ENCODE peak calls at places on chromosomes 16 and 17, in four cellular contexts. X is stomach, E is right atrium auricular region, A is PC-3. T is an unnamed sample. For H3K4me1 and H3K36me3, the result is how much of the 10 kb centered on the place peaks cover.

GRCh38 chr16:50304467-50305440 is 38.4 kb downstream of the ADCY7 start:
- DNase-seq in A (no peak), X (no peak), E (no peak), T (no peak)

GRCh38 chr17:32621612-32622312 is 135.0 kb downstream of the CDK5R1 start:
- DNase-seq in E (no peak), X (no peak), A (no peak), T (no peak)

GRCh38 chr16:50313596-50314483 is 47.5 kb downstream of the ADCY7 start:
- DNase-seq in X (peak), E (peak), A (no peak), T (peak)

GRCh38 chr16:86353185-86353584 is 157.1 kb upstream of the FOXF1 start:
- DNase-seq in X (no peak), E (no peak), A (no peak), T (no peak)

GRCh38 chr17:4186244-4186920 is 43.4 kb downstream of the CYB5D2 start:
- DNase-seq in E (no peak), X (no peak), A (no peak), T (no peak)

GRCh38 chr16:29007865-29008593 is 23.2 kb downstream of the LAT start:
- DNase-seq in A (peak), X (no peak), E (no peak), T (peak)

GRCh38 chr17:71342726-71343125 is 778.1 kb upstream of the SOX9 start:
- DNase-seq in X (no peak), E (no peak), A (no peak), T (no peak)

GRCh38 chr17:43778337-43779144 is at the start of gene DUSP3:
- DNase-seq in X (peak), E (peak), A (peak), T (peak)

GRCh38 chr16:68300736-68301459 is 9.8 kb downstream of the SLC7A6OS start:
- DNase-seq in X (no peak), E (no peak), A (no peak), T (no peak)

GRCh38 chr16:27642753-27643152 is 92.8 kb downstream of the KATNIP start:
- DNase-seq in E (no peak), A (peak), X (no peak), T (no peak)

GRCh38 chr17:9427460-9428315 is 147.9 kb downstream of the STX8 start:
- DNase-seq in X (no peak), E (no peak), A (no peak), T (no peak)

GRCh38 chr16:86529160-86529559 is 18.8 kb downstream of the FOXF1 start:
- DNase-seq in E (no peak), X (no peak), A (no peak), T (no peak)

GRCh38 chr16:12985516-12985915 is 84.1 kb downstream of the SHISA9 start:
- DNase-seq in E (no peak), A (no peak), X (no peak), T (no peak)

GRCh38 chr16:8346291-8346690 is 244.0 kb downstream of the TMEM114 start:
- DNase-seq in E (no peak), A (no peak), X (no peak), T (no peak)

GRCh38 chr17:77423589-77424451 is 283.1 kb downstream of the SEC14L1 start:
- DNase-seq in X (peak), A (peak), E (peak), T (no peak)

GRCh38 chr17:48605991-48606891 is 1.5 kb upstream of the HOXB6 start:
- DNase-seq in X (no peak), A (no peak), E (no peak), T (no peak)

GRCh38 chr16:48561960-48562393 is 48.0 kb downstream of the N4BP1 start:
- DNase-seq in E (no peak), X (no peak), A (no peak), T (no peak)

GRCh38 chr17:73647331-73647730 is 3.1 kb upstream of the SDK2 start:
- DNase-seq in X (peak), A (no peak), E (no peak), T (no peak)

GRCh38 chr17:59230765-59231164 is 10.5 kb downstream of the GDPD1 start:
- DNase-seq in A (no peak), X (no peak), E (no peak), T (no peak)

GRCh38 chr17:71437176-71437575 is 683.6 kb upstream of the SOX9 start:
- DNase-seq in A (no peak), E (no peak), X (no peak), T (no peak)

GRCh38 chr17:67025216-67025792 is 19.1 kb upstream of the CACNG1 start:
- DNase-seq in A (no peak), X (peak), E (no peak), T (no peak)

GRCh38 chr17:50053654-50053960 is 2.3 kb upstream of the ITGA3 start:
- DNase-seq in E (no peak), A (no peak), X (no peak), T (no peak)

GRCh38 chr17:28946239-28946638 is 5.1 kb downstream of the PHF12 start:
- DNase-seq in A (peak), X (no peak), E (no peak), T (no peak)

GRCh38 chr16:58451263-58451662 is 48.7 kb upstream of the NDRG4 start:
- DNase-seq in E (no peak), A (no peak), X (no peak), T (no peak)

GRCh38 chr17:32323784-32324590 is 18.0 kb downstream of the C17orf75 start:
- DNase-seq in A (peak), E (no peak), X (peak), T (peak)

GRCh38 chr17:81094224-81094743 is 59.3 kb downstream of the BAIAP2 start:
- DNase-seq in A (no peak), X (no peak), E (no peak), T (no peak)

GRCh38 chr17:81097134-81097942 is 62.4 kb downstream of the BAIAP2 start:
- DNase-seq in A (peak), X (peak), E (peak), T (no peak)

GRCh38 chr17:81096741-81097133 is 61.8 kb downstream of the BAIAP2 start:
- DNase-seq in X (no peak), A (no peak), E (no peak), T (no peak)

GRCh38 chr17:81094744-81095607 is 60.0 kb downstream of the BAIAP2 start:
- DNase-seq in E (peak), X (peak), A (peak), T (peak)

GRCh38 chr17:81095608-81095888 is 60.6 kb downstream of the BAIAP2 start:
- DNase-seq in E (no peak), A (no peak), X (no peak), T (peak)
- H3K27ac ChIP-seq in E (peak), A (peak), X (peak), T (peak)

GRCh38 chr16:78252757-78253156 is 153.3 kb downstream of the WWOX start:
- DNase-seq in E (no peak), X (no peak), A (no peak), T (no peak)

GRCh38 chr16:78258651-78259050 is 159.2 kb downstream of the WWOX start:
- DNase-seq in X (no peak), A (no peak), E (no peak), T (no peak)

GRCh38 chr16:78256686-78257375 is 157.4 kb downstream of the WWOX start:
- DNase-seq in X (no peak), E (no peak), A (no peak), T (no peak)

GRCh38 chr16:78259883-78260282 is 160.4 kb downstream of the WWOX start:
- DNase-seq in E (no peak), A (no peak), X (no peak), T (no peak)

GRCh38 chr16:78257376-78257728 is 157.9 kb downstream of the WWOX start:
- DNase-seq in A (no peak), E (no peak), X (no peak), T (no peak)
- H3K4me1 ChIP-seq in A (under half), E (under half), X (under half), T (under half)

DNA sequence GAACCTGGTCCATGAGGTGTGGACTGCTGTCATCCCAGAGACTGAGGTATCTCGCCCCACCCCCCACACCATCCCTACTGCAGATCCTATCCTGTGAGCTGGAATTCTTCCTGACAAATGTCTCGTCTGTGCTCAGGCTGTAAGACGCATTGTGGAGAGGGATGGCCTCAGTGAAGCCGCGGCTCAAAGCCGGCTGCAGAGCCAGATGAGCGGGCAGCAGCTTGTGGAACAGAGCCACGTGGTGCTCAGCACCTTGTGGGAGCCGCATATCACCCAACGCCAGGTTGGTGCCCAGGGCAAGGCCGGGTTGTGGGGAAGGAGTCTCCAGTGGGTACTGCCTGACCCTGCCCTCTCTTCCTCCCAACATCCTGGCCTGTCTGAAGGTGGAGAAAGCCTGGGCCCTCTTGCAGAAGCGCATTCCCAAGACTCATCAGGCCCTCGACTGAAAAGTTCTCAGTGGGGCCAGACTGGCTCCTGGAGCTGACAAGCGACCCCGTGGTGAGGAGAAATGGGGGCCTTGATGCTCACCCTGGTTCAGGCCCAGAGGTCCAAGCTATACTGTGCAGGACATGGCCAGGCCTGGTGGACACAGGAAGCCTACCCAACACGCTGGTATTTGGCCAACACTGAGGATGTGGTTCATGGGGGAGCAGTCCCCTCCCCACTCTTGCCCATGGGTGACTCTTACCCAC is 1.2 kb upstream of the MLX start:
- DNase-seq in X (no peak), E (no peak), A (no peak), T (no peak)
- H3K36me3 ChIP-seq in X (under half), E (under half), A (under half), T (under half)

GRCh38 chr16:760065-760464 is 469 bp upstream of the MSLN start:
- DNase-seq in E (no peak), X (no peak), A (no peak), T (no peak)

GRCh38 chr16:759110-759910 is 1.2 kb upstream of the MSLN start:
- DNase-seq in E (no peak), X (peak), A (no peak), T (no peak)

GRCh38 chr16:762049-762513 is 1.5 kb downstream of the MSLN start:
- DNase-seq in A (no peak), X (no peak), E (no peak), T (peak)

GRCh38 chr16:761580-761979 is 1.0 kb downstream of the MSLN start:
- DNase-seq in A (no peak), E (no peak), X (no peak), T (no peak)

DNA sequence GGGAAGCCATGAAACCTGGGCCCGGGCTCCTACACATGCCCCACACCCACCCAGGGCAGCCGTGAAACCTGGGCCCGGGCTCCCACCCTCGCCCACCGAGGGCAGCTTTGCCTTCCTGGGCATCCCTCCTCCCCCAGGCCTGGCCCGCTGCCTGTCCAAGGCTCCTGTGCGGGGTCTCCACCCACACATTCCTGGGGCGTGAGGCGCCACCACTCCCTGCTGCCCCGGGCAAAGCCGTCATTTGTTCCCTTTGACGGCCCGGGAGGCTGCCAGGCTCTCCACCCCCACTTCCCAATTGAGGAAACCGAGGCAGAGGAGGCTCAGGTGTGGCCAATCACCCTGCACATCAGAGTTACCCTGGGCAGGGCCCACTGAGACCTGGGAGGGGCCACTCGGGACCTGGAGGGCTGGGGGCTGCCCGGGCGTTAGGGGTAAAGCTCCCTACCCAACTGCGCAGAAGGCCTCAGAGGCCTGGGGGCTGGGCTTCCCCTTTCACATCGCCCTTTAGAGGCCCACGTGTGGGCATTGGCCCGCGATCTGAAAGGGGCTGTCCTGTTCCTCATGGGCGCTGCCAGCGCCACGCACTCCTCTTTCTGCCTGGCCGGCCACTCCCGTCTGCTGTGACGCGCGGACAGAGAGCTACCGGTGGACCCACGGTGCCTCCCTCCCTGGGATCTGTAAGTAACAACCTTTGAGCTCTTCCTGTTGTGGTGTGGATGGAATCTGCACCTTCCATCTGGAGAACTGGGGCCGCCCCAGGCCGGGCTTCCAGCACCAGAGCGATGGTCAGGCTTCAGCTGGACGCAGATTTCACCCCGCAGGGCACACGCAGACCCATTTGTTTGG is at the start of gene MSLN:
- DNase-seq in A (peak), X (no peak), E (no peak), T (no peak)
- H3K27ac ChIP-seq in A (no peak), X (no peak), E (no peak), T (no peak)

GRCh38 chr17:65542067-65542466 is 19.4 kb downstream of the AXIN2 start:
- DNase-seq in E (no peak), X (no peak), A (no peak), T (no peak)
- H3K4me1 ChIP-seq in E (under half), X (under half), A (under half), T (under half)

DNA sequence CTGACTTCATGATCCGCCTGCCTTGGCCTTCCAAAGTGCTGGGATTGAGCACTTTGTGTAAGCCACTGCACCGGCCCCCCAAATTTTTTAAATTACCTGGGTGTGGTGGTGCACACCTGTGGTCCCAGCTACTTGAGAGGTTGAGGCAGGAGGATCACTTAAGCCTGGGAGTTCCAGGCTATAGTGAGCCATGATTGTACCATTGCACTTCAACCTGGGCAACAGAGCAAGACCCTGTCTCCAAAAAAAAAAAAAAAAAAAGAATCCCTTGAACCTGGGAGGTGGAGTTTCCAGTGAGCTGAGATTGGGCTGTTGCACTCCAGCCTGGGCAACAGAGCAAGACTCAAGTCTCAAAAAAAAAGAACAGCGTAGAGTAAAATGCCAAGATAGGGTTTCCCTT is 15.2 kb downstream of the ZNF276 start:
- DNase-seq in E (no peak), A (no peak), X (no peak), T (no peak)
- H3K36me3 ChIP-seq in E (half or more), A (under half), X (half or more), T (half or more)

GRCh38 chr17:7650509-7651096 is at the start of gene ATP1B2:
- DNase-seq in E (peak), X (peak), A (peak), T (peak)
- H3K27ac ChIP-seq in E (peak), X (peak), A (no peak), T (no peak)

DNA sequence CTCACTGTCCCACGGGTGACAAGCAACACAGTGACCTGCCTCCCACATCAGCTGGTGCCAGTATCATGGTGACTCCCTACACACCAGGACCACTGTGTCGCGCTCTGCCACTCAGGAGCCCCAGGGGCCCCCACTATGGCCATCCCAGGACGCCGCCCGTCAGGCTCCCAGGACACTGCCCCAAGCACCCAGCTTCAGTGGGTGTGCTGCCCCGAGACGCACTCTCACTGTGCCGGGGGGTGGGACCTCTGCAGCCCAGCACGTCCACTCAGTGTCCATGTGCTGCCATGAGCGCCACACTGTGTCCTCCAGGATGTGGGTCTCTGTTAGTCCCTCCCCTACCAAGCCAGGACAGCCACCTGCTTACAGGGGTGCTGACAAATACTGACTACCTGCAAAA is 120.5 kb downstream of the ZNF778 start:
- DNase-seq in X (no peak), E (no peak), A (no peak), T (no peak)
- H3K4me1 ChIP-seq in X (under half), E (under half), A (under half), T (under half)

DNA sequence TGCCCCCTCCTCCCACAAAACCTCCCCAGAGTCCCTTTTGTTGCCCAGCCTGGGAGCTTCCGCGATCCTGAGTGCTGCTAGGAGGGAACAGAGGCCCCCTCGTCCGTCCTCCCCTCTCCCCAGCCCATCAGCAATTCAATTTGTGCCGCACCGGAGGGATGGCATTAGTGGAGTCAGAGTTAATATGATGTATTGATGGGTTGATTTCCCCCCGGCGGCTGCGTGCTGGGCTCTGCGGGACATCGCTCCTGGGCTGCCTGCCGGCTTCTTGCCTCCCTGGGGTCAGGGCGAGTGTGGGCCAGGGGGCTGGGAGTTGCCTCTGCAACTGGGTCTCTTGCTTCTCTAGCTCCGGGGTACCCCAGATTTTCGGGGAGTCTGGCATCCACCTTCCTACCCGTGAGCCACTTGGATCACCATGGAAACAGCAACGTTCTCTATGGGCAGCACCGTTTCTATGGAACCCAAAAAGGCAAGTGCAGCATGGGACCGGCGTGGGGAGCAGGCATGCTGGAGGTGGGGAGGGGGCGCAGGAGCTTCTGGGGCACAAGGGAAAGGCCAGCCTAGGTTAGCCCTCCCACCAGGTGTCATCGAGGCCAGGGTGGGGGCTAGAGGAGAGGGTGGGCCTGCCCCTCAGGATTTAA is 42.9 kb downstream of the BAHCC1 start:
- DNase-seq in A (no peak), E (no peak), X (no peak), T (no peak)
- H3K36me3 ChIP-seq in A (under half), E (under half), X (under half), T (under half)